ENCODE peak calls at places on chromosome 22, in ten cellular contexts. F is heart right ventricle; X is foreskin keratinocyte; Z is NCI-H1436; E is thyroid gland; L is activated naive CD4-positive, alpha-beta T cell treated with anti-CD3 and anti-CD28 coated beads for 36 hours; D is T-cell; P is left cardiac atrium; K is A549; T is right atrium auricular region. U is an unnamed sample.

GRCh38 chr22:22761963-22762772 is 117.8 kb downstream of the GGTLC2 start:
- DNase-seq in F (no peak), X (no peak), Z (no peak), E (no peak), L (no peak), D (no peak), P (no peak), K (no peak), T (no peak), U (peak; percentile 44)

GRCh38 chr22:22616636-22617035 is 27.8 kb upstream of the GGTLC2 start:
- DNase-seq in F (no peak), X (peak; percentile 35), Z (no peak), E (no peak), L (peak; percentile 53), D (no peak), P (no peak), K (peak; percentile 7), T (no peak), U (no peak)

GRCh38 chr22:17199131-17199731 is 20.0 kb downstream of the ADA2 start:
- DNase-seq in F (peak; percentile 80), X (no peak), Z (no peak), E (peak; percentile 23), L (no peak), D (no peak), P (peak; percentile 66), K (no peak), T (no peak), U (peak; percentile 89)

GRCh38 chr22:24437820-24438328 is 10.5 kb downstream of the ADORA2A start:
- DNase-seq in F (no peak), X (no peak), Z (peak; percentile 24), E (no peak), L (no peak), D (no peak), P (no peak), K (no peak), T (no peak), U (peak; percentile 90)

GRCh38 chr22:44455151-44455962 is 42.7 kb downstream of the RTL6 start:
- DNase-seq in F (no peak), X (no peak), Z (no peak), E (peak; percentile 8), L (peak; percentile 57), D (peak; percentile 57), P (no peak), K (no peak), T (peak; percentile 56), U (no peak)

GRCh38 chr22:23100124-23100801 is 29.9 kb downstream of the GNAZ start:
- DNase-seq in F (no peak), X (no peak), Z (no peak), E (no peak), L (no peak), D (no peak), P (no peak), K (no peak), T (no peak), U (no peak)

GRCh38 chr22:33512961-33513360 is 407.3 kb downstream of the LARGE1 start:
- DNase-seq in F (no peak), X (no peak), Z (no peak), E (no peak), L (no peak), D (no peak), P (no peak), K (no peak), T (no peak), U (no peak)

GRCh38 chr22:45552580-45553332 is 50.1 kb downstream of the FBLN1 start:
- DNase-seq in F (peak; percentile 73), X (no peak), Z (no peak), E (peak; percentile 53), L (no peak), D (no peak), P (peak; percentile 78), K (no peak), T (no peak), U (peak; percentile 52)

GRCh38 chr22:36644333-36644757 is 59.2 kb downstream of the CACNG2 start:
- DNase-seq in F (peak; percentile 39), X (peak; percentile 71), Z (no peak), E (peak; percentile 60), L (peak; percentile 57), D (peak; percentile 7), P (no peak), K (peak; percentile 20), T (no peak), U (peak; percentile 84)

GRCh38 chr22:22745225-22746060 is 101.0 kb downstream of the GGTLC2 start:
- DNase-seq in F (no peak), X (no peak), Z (no peak), E (peak; percentile 26), L (peak; percentile 52), D (peak; percentile 37), P (no peak), K (peak; percentile 10), T (no peak), U (peak; percentile 69)

GRCh38 chr22:30208631-30209603 is 37.6 kb downstream of the LIF start:
- DNase-seq in F (peak; percentile 74), X (no peak), Z (no peak), E (no peak), L (no peak), D (no peak), P (peak; percentile 87), K (no peak), T (peak; percentile 87), U (peak; percentile 85)

GRCh38 chr22:35191412-35191811 is 65.9 kb upstream of the HMGXB4 start:
- DNase-seq in F (no peak), X (no peak), Z (no peak), E (no peak), L (no peak), D (no peak), P (no peak), K (no peak), T (no peak), U (peak; percentile 66)

GRCh38 chr22:18024276-18024939 is at the start of gene MICAL3:
- DNase-seq in F (no peak), X (no peak), Z (peak; percentile 50), E (peak; percentile 69), L (peak; percentile 63), D (peak; percentile 43), P (peak; percentile 63), K (peak; percentile 57), T (no peak), U (peak; percentile 81)

GRCh38 chr22:27993201-27993635 is 74.2 kb upstream of the PITPNB start:
- DNase-seq in F (no peak), X (no peak), Z (no peak), E (no peak), L (no peak), D (no peak), P (no peak), K (no peak), T (no peak), U (peak; percentile 49)

GRCh38 chr22:32628626-32629587 is 154.3 kb downstream of the FBXO7 start:
- DNase-seq in F (no peak), X (no peak), Z (no peak), E (no peak), L (no peak), D (no peak), P (no peak), K (no peak), T (no peak), U (no peak)

GRCh38 chr22:23915230-23915754 is 21.1 kb downstream of the MIF start:
- DNase-seq in F (no peak), X (no peak), Z (no peak), E (no peak), L (no peak), D (no peak), P (no peak), K (no peak), T (peak; percentile 26), U (peak; percentile 16)

GRCh38 chr22:35834080-35834479 is 116.4 kb downstream of the APOL5 start:
- DNase-seq in F (no peak), X (no peak), Z (no peak), E (no peak), L (no peak), D (no peak), P (no peak), K (no peak), T (no peak), U (no peak)

GRCh38 chr22:35678836-35679235 is 30.6 kb downstream of the APOL6 start:
- DNase-seq in F (no peak), X (no peak), Z (no peak), E (no peak), L (peak; percentile 16), D (no peak), P (no peak), K (no peak), T (no peak), U (no peak)

GRCh38 chr22:27110985-27111451 is 453.6 kb downstream of the MIAT start:
- DNase-seq in F (no peak), X (no peak), Z (no peak), E (no peak), L (no peak), D (no peak), P (no peak), K (peak; percentile 38), T (no peak), U (peak; percentile 93)

GRCh38 chr22:27295071-27295470 is 506.5 kb downstream of the MN1 start:
- DNase-seq in F (no peak), X (no peak), Z (no peak), E (no peak), L (no peak), D (no peak), P (no peak), K (no peak), T (no peak), U (no peak)

GRCh38 chr22:37331811-37332536 is 49.7 kb downstream of the CYTH4 start:
- DNase-seq in F (no peak), X (no peak), Z (no peak), E (no peak), L (no peak), D (no peak), P (no peak), K (no peak), T (no peak), U (no peak)

GRCh38 chr22:31313366-31314147 is 21.3 kb upstream of the PIK3IP1 start:
- DNase-seq in F (peak; percentile 85), X (peak; percentile 72), Z (peak; percentile 33), E (peak; percentile 98), L (peak; percentile 87), D (peak; percentile 49), P (peak; percentile 65), K (peak; percentile 21), T (peak; percentile 77), U (peak; percentile 86)

GRCh38 chr22:37967637-37968451 is 14.3 kb downstream of the POLR2F start:
- DNase-seq in F (no peak), X (no peak), Z (peak; percentile 10), E (no peak), L (no peak), D (no peak), P (no peak), K (no peak), T (no peak), U (peak; percentile 70)

GRCh38 chr22:28373841-28374240 is 305.8 kb downstream of the TTC28 start:
- DNase-seq in F (no peak), X (no peak), Z (no peak), E (no peak), L (no peak), D (no peak), P (no peak), K (no peak), T (no peak), U (no peak)

U was measured in islet precursor cell.